ENCODE peak calls at places on chromosomes 5 and 9, in six cellular contexts. N is effector CD4-positive, alpha-beta T cell; H is caudate nucleus; M is stimulated activated CD8-positive, alpha-beta memory T cell treated with anti-CD3 and anti-CD28 coated beads, Interleukin-4, amount 100 ng/mL, for 24 hours; B is HFF-Myc; V is uterus. Z is an unnamed sample.

GRCh38 chr5:27702339-27702820 is 664.0 kb upstream of the CDH9 start:
- DNase-seq in V (no peak), N (no peak), H (no peak), B (no peak), M (no peak), Z (peak)

GRCh38 chr9:14207352-14207995 is 106.5 kb downstream of the NFIB start:
- DNase-seq in M (no peak), B (no peak), N (no peak), H (no peak), V (no peak), Z (no peak)

GRCh38 chr5:115578657-115579056 is 23.6 kb downstream of the TICAM2 start:
- DNase-seq in H (no peak), M (no peak), N (no peak), V (no peak), B (no peak), Z (no peak)

GRCh38 chr5:128062172-128062746 is 21.3 kb upstream of the SLC12A2 start:
- DNase-seq in V (no peak), B (no peak), M (no peak), N (no peak), H (no peak), Z (no peak)

GRCh38 chr9:111559000-111559610 is 34.1 kb downstream of the ZNF483 start:
- DNase-seq in M (no peak), N (no peak), B (peak), H (no peak), V (no peak), Z (no peak)

GRCh38 chr5:107669543-107670027 is 1.2 kb downstream of the EFNA5 start:
- DNase-seq in H (no peak), N (no peak), M (no peak), V (no peak), B (no peak), Z (peak)

GRCh38 chr9:95561913-95562312 is 45.1 kb upstream of the PTCH1 start:
- DNase-seq in B (no peak), H (no peak), M (no peak), N (no peak), V (no peak), Z (no peak)

GRCh38 chr5:81606150-81606549 is 144.7 kb downstream of the SSBP2 start:
- DNase-seq in N (no peak), M (no peak), V (no peak), H (no peak), B (no peak), Z (no peak)

GRCh38 chr5:10528056-10528816 is 35.6 kb upstream of the ANKRD33B start:
- DNase-seq in M (no peak), V (no peak), H (no peak), N (no peak), B (peak), Z (peak)

Z was measured in NCI-H1105 treated with DMSO at 0.1 percent for 48 hours.